ENCODE peak calls at places on chromosomes 11 and 22, in nine cellular contexts. M, H, A, D, S, J, P, B and E are unnamed samples.

GRCh38 chr11:17596310-17596669 is 49.2 kb downstream of the OTOG start:
- DNase-seq in H (no peak), A (no peak), B (no peak), D (no peak), S (no peak), M (no peak), P (no peak), J (no peak), E (no peak)

GRCh38 chr11:25596701-25597100 is 735.2 kb upstream of the ANO3 start:
- DNase-seq in S (no peak), H (no peak), A (no peak), P (no peak), B (no peak), J (no peak), M (no peak), D (no peak), E (no peak)

GRCh38 chr11:34266987-34267386 is 90.8 kb downstream of the ABTB2 start:
- DNase-seq in J (no peak), S (no peak), M (no peak), A (no peak), B (no peak), P (no peak), H (no peak), D (no peak), E (no peak)

GRCh38 chr11:11537871-11538270 is 83.9 kb downstream of the GALNT18 start:
- DNase-seq in A (no peak), P (no peak), B (no peak), S (no peak), D (no peak), M (no peak), J (no peak), H (no peak), E (no peak)

GRCh38 chr11:74663315-74663714 is 67.9 kb downstream of the CHRDL2 start:
- DNase-seq in M (no peak), J (no peak), D (no peak), S (no peak), A (no peak), H (no peak), P (no peak), B (no peak), E (no peak)

GRCh38 chr11:120001161-120002135 is 136.5 kb downstream of the TRIM29 start:
- DNase-seq in H (no peak), J (no peak), P (no peak), M (no peak), S (no peak), D (no peak), B (no peak), A (no peak), E (no peak)

GRCh38 chr11:9004310-9004945 is 627 bp upstream of the NRIP3 start:
- DNase-seq in A (peak; percentile 10), H (no peak), B (peak; percentile 23), J (no peak), M (no peak), S (peak; percentile 54), P (peak; percentile 52), D (no peak), E (peak; percentile 15)

GRCh38 chr11:28223577-28223976 is 115.4 kb downstream of the METTL15 start:
- DNase-seq in H (no peak), D (no peak), B (no peak), A (no peak), M (no peak), J (no peak), S (no peak), P (no peak), E (no peak)

GRCh38 chr22:36585841-36586240 is 56.9 kb upstream of the EIF3D start:
- DNase-seq in S (no peak), H (no peak), M (no peak), B (no peak), A (no peak), D (no peak), J (no peak), P (no peak), E (no peak)

GRCh38 chr22:43162412-43163150 is 11.2 kb downstream of the TSPO start:
- DNase-seq in B (no peak), H (no peak), D (no peak), S (no peak), M (no peak), P (no peak), J (no peak), A (no peak), E (no peak)

GRCh38 chr11:71140206-71140919 is 112.0 kb downstream of the SHANK2 start:
- DNase-seq in A (no peak), M (peak; percentile 18), D (peak; percentile 49), S (no peak), B (no peak), J (no peak), H (no peak), P (no peak), E (no peak)

GRCh38 chr11:67276821-67277230 is 10.6 kb downstream of the GRK2 start:
- DNase-seq in J (no peak), B (peak; percentile 65), S (peak; percentile 23), M (peak; percentile 27), D (no peak), P (peak; percentile 86), H (peak; percentile 62), A (peak; percentile 33), E (no peak)

GRCh38 chr11:68889948-68890446 is 13.6 kb downstream of the MRPL21 start:
- DNase-seq in H (no peak), M (peak; percentile 22), J (peak; percentile 49), P (no peak), S (peak; percentile 54), A (no peak), D (no peak), B (peak; percentile 30), E (no peak)

GRCh38 chr11:9787981-9788521 is 124.2 kb downstream of the SWAP70 start:
- DNase-seq in S (no peak), M (peak; percentile 22), J (peak; percentile 24), H (no peak), A (no peak), P (no peak), B (peak; percentile 10), D (no peak), E (no peak)

GRCh38 chr22:46287873-46288751 is 8.6 kb upstream of the GTSE1 start:
- DNase-seq in D (peak; percentile 54), B (peak; percentile 66), A (peak; percentile 23), H (peak; percentile 84), J (no peak), P (peak; percentile 86), M (no peak), S (no peak), E (no peak)

DNA sequence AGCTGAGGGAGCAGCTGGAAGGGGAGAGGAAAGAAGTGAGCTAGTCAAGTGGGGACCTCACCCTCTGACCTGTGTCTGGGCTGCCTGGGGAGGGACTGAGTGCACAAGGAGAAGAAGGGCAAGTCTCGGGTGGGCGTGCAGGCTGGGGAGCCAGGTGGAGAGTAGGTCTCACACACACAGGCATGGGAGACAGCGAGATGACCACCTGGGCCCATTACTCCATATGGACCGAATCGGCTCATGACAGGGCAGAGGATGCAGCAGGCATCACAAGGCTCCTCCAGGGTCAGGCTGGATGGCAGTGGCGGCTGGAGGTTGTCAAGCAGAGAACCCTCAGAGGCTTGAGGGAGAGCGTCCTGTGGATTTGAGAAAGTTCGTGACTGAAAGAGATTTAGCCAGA is 63.5 kb downstream of the CEP164 start:
- DNase-seq in J (no peak), H (no peak), S (no peak), A (no peak), D (no peak), P (no peak), B (no peak), M (no peak), E (no peak)
- H3K36me3 ChIP-seq in J (peaks cover 41% of the 10 kb centered on the region), H (peaks cover 78% of the 10 kb centered on the region), S (peaks cover 11% of the 10 kb centered on the region), A (peaks cover 31% of the 10 kb centered on the region), D (peaks cover 14% of the 10 kb centered on the region), P (peaks cover 3% of the 10 kb centered on the region), B (no peaks in the 10 kb centered on the region), M (peaks cover 12% of the 10 kb centered on the region), E (peaks cover 75% of the 10 kb centered on the region)

DNA sequence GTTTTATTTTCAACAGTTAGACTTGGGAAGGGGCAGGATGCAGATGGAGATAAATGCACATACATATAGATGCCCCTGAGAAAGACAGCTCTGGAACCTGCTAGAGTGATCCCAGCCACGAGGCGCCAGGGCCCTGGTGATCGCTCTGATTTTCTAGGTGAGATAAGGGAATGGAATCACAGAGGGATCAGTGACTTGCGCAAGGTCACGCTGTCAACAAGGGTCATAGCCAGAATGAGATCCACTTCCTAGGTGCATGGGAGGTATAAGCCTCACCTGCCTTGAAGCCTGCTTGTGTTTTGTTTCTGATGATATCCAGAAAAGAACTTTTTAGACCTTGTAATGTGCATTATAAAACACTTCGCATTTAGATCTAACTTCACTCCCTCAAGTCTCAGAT is 47.5 kb downstream of the ZBTB16 start:
- DNase-seq in S (no peak), B (no peak), M (no peak), H (no peak), P (no peak), J (no peak), D (no peak), A (no peak), E (no peak)
- H3K4me1 ChIP-seq in S (peaks cover 3% of the 10 kb centered on the region), B (peaks cover 50% of the 10 kb centered on the region), M (peaks cover 95% of the 10 kb centered on the region), H (no peaks in the 10 kb centered on the region), P (peaks cover 5% of the 10 kb centered on the region), J (peaks cover 52% of the 10 kb centered on the region), D (peaks cover 57% of the 10 kb centered on the region), A (peaks cover 29% of the 10 kb centered on the region), E (peaks cover 29% of the 10 kb centered on the region)

GRCh38 chr22:17158568-17159503 is at the start of gene HDHD5:
- DNase-seq in P (peak; percentile 94), A (peak; percentile 85), B (peak; percentile 94), D (peak; percentile 89), J (peak; percentile 88), M (peak; percentile 88), S (peak; percentile 93), H (peak; percentile 91), E (peak; percentile 86)
- H3K4me3 ChIP-seq in P (peak within 1 kb of the TSS; percentile 42), A (peak within 1 kb of the TSS; percentile 80), B (peak within 1 kb of the TSS; percentile 52), D (peak within 1 kb of the TSS; percentile 86), J (peak within 1 kb of the TSS; percentile 76), M (peak within 1 kb of the TSS; percentile 44), S (peak within 1 kb of the TSS; percentile 53), H (peak within 1 kb of the TSS; percentile 83), E (peak within 1 kb of the TSS; percentile 65)

GRCh38 chr11:72319261-72319660 is 75.3 kb upstream of the PHOX2A start:
- DNase-seq in M (no peak), H (no peak), D (no peak), B (no peak), P (no peak), S (no peak), J (no peak), A (no peak), E (no peak)

GRCh38 chr11:72314199-72314598 is 70.2 kb upstream of the PHOX2A start:
- DNase-seq in H (no peak), D (no peak), B (no peak), P (no peak), M (no peak), J (no peak), A (no peak), S (no peak), E (no peak)

GRCh38 chr11:72317982-72318381 is 74.0 kb upstream of the PHOX2A start:
- DNase-seq in D (no peak), A (no peak), H (no peak), B (no peak), P (no peak), J (no peak), M (no peak), S (no peak), E (no peak)

GRCh38 chr11:72314600-72315386 is 70.8 kb upstream of the PHOX2A start:
- DNase-seq in D (no peak), S (no peak), J (no peak), M (no peak), B (no peak), H (no peak), A (no peak), P (no peak), E (no peak)

GRCh38 chr11:72316984-72317383 is 73.0 kb upstream of the PHOX2A start:
- DNase-seq in M (no peak), A (no peak), J (no peak), B (no peak), D (no peak), P (no peak), H (no peak), S (no peak), E (no peak)
- H3K36me3 ChIP-seq in M (no peaks in the 10 kb centered on the region), A (peaks cover 5% of the 10 kb centered on the region), J (no peaks in the 10 kb centered on the region), B (no peaks in the 10 kb centered on the region), D (no peaks in the 10 kb centered on the region), P (no peaks in the 10 kb centered on the region), H (peaks cover 5% of the 10 kb centered on the region), S (no peaks in the 10 kb centered on the region), E (peaks cover 17% of the 10 kb centered on the region)